ENCODE peak calls at places on chromosomes 7 and 10, in seven cellular contexts. L is mesendoderm, F is H9, C is IMR-90, P is neuronal stem cell, K is mesenchymal stem cell, R is trophoblast cell. V is an unnamed sample.

GRCh38 chr7:106125417-106125816 is 13.3 kb upstream of the SYPL1 start:
- DNase-seq in L (no peak), F (no peak), C (peak; percentile 39), P (no peak), K (no peak), R (no peak), V (no peak)

GRCh38 chr7:12287886-12288285 is 76.8 kb downstream of the TMEM106B start:
- DNase-seq in L (no peak), F (no peak), C (no peak), P (no peak), K (no peak), R (no peak), V (no peak)

GRCh38 chr7:129940329-129940728 is 12.4 kb downstream of the UBE2H start:
- DNase-seq in L (no peak), F (no peak), C (no peak), P (no peak), K (no peak), R (no peak), V (no peak)

GRCh38 chr7:45975367-45975766 is 54.3 kb upstream of the IGFBP3 start:
- DNase-seq in L (no peak), F (no peak), C (peak; percentile 21), P (no peak), K (no peak), R (no peak), V (no peak)

GRCh38 chr7:135879238-135879637 is 97.9 kb downstream of the MTPN start:
- DNase-seq in L (no peak), F (no peak), C (peak; percentile 42), P (no peak), K (no peak), R (no peak), V (no peak)

GRCh38 chr7:41694490-41694889 is 8.4 kb downstream of the INHBA start:
- DNase-seq in L (no peak), F (no peak), C (peak; percentile 22), P (no peak), K (no peak), R (no peak), V (no peak)

GRCh38 chr7:16695621-16696237 is 49.7 kb downstream of the BZW2 start:
- DNase-seq in L (peak; percentile 77), F (no peak), C (peak; percentile 73), P (peak; percentile 18), K (peak; percentile 61), R (peak; percentile 63), V (no peak)

GRCh38 chr7:44071726-44072363 is 6.5 kb upstream of the PGAM2 start:
- DNase-seq in L (no peak), F (no peak), C (no peak), P (no peak), K (peak; percentile 31), R (no peak), V (no peak)

GRCh38 chr7:113370910-113371309 is 252.6 kb upstream of the SMIM30 start:
- DNase-seq in L (no peak), F (no peak), C (peak; percentile 8), P (no peak), K (no peak), R (no peak), V (no peak)

GRCh38 chr7:98869374-98870070 is at the start of gene TMEM130:
- DNase-seq in L (no peak), F (no peak), C (no peak), P (no peak), K (no peak), R (no peak), V (peak; percentile 63)

GRCh38 chr7:65980478-65981250 is 1.3 kb downstream of the GUSB start:
- DNase-seq in L (peak; percentile 42), F (no peak), C (no peak), P (no peak), K (peak; percentile 27), R (peak; percentile 28), V (no peak)

GRCh38 chr10:80513106-80513505 is 24.6 kb upstream of the SH2D4B start:
- DNase-seq in L (no peak), F (no peak), C (no peak), P (no peak), K (no peak), R (no peak), V (no peak)

GRCh38 chr10:84264611-84265141 is 19.8 kb downstream of the RGR start:
- DNase-seq in L (peak; percentile 68), F (peak; percentile 78), C (peak; percentile 66), P (peak; percentile 61), K (peak; percentile 50), R (peak; percentile 48), V (peak; percentile 87)

GRCh38 chr7:35725280-35725680 is 30.3 kb upstream of the HERPUD2 start:
- DNase-seq in L (no peak), F (no peak), C (no peak), P (no peak), K (no peak), R (no peak), V (no peak)

GRCh38 chr10:114783686-114784085 is 37.9 kb upstream of the FHIP2A start:
- DNase-seq in L (no peak), F (no peak), C (no peak), P (no peak), K (no peak), R (no peak), V (no peak)

GRCh38 chr7:95478139-95479037 is 7.4 kb upstream of the ASB4 start:
- DNase-seq in L (peak; percentile 56), F (peak; percentile 41), C (peak; percentile 30), P (no peak), K (no peak), R (no peak), V (no peak)

GRCh38 chr10:128286413-128287097 is 160.3 kb upstream of the MKI67 start:
- DNase-seq in L (peak; percentile 15), F (peak; percentile 50), C (no peak), P (peak; percentile 30), K (no peak), R (no peak), V (no peak)
- H3K23ac ChIP-seq in L (no peak overlapping the region), F (no peak overlapping the region), C (no peak overlapping the region), P (no peak overlapping the region), K (no peak overlapping the region), R (no peak overlapping the region), V (no peak overlapping the region)

GRCh38 chr10:14377591-14377990 is 46.9 kb upstream of the FRMD4A start:
- DNase-seq in L (peak; percentile 40), F (no peak), C (no peak), P (no peak), K (no peak), R (peak; percentile 59), V (no peak)

GRCh38 chr10:14379556-14380330 is 49.0 kb upstream of the FRMD4A start:
- DNase-seq in L (no peak), F (no peak), C (no peak), P (no peak), K (no peak), R (no peak), V (no peak)

GRCh38 chr10:14380746-14381145 is 50.0 kb upstream of the FRMD4A start:
- DNase-seq in L (no peak), F (no peak), C (no peak), P (no peak), K (no peak), R (no peak), V (no peak)

GRCh38 chr10:14381475-14381874 is 50.8 kb upstream of the FRMD4A start:
- DNase-seq in L (peak; percentile 13), F (no peak), C (no peak), P (no peak), K (no peak), R (peak; percentile 64), V (no peak)

DNA sequence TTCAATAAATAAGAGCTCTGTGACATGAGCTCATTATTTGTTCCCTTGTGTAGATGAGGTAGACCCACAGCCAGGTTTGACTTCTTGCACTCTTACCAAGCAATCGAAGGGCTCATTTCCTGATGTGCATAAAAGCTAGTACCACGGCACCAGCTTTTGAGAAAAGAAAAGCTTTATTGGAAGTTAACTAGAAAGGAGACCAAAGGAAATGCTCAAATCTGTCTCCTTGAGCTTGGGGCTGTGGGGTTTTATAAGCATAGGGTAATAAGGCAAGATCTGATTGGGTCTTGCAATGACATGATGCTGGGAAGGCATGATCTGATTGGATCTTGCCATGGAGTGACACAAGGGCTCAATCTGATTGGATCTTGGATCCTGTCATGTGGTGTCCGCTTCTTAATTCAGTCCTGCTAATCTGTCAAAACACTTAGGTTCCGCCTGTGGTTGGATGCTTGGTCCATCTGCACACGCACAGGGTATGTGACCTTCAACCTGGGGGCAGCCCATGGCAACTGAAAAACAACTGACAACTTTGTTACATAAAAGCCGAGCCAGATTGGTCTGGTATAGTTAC is 47.8 kb upstream of the FRMD4A start:
- DNase-seq in L (peak; percentile 14), F (no peak), C (no peak), P (no peak), K (no peak), R (no peak), V (no peak)
- H3K23ac ChIP-seq in L (no peak overlapping the region), F (no peak overlapping the region), C (no peak overlapping the region), P (no peak overlapping the region), K (no peak overlapping the region), R (no peak overlapping the region), V (no peak overlapping the region)

DNA sequence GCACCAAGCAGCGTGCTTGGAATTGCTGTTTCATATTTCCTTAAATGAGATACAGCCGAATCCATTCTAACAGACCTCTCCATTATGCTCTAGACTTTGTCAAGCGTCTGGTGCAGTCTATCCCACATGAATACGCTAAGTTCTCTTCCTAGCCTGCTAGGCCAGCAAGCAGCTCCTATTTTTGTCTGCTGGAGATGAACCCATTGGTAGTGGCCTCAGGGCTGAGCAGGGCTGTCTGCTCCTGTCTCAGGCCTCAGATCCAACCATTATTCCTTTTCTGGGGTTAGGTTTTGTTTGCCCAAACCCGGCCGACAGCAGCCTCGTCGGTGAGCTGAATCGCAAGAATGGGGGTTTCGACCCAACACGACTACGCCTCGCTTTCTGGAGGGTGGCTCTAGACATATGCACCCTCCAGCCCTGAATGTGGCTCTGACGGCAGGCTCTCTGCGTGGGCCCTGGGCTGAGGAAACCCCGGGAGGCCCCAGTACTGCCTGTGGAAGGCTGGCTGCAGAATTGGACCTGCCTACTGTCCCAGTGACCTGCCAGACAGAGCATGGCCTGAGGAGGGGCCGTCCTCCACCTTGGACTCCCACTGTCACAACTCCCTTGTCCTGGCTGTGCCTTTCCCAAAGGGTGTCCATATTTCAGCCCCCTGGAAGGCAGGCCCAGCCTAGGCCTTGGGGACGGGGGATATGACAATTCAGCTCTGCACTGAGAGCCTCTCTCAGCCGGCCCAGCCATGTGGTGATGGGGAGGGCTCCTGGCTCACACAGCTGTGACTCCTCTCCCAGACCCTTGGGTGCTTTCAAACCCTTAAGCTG is 267.9 kb upstream of the TCERG1L start:
- DNase-seq in L (no peak), F (no peak), C (no peak), P (no peak), K (no peak), R (no peak), V (no peak)
- H3K23ac ChIP-seq in L (no peak overlapping the region), F (no peak overlapping the region), C (no peak overlapping the region), P (no peak overlapping the region), K (no peak overlapping the region), R (no peak overlapping the region), V (no peak overlapping the region)

GRCh38 chr7:157412491-157413180 is 75.8 kb downstream of the DNAJB6 start:
- DNase-seq in L (no peak), F (no peak), C (no peak), P (no peak), K (no peak), R (no peak), V (no peak)

GRCh38 chr7:157416011-157416410 is 79.2 kb downstream of the DNAJB6 start:
- DNase-seq in L (no peak), F (no peak), C (no peak), P (no peak), K (no peak), R (no peak), V (no peak)

GRCh38 chr7:157415486-157415885 is 78.7 kb downstream of the DNAJB6 start:
- DNase-seq in L (no peak), F (no peak), C (no peak), P (no peak), K (no peak), R (no peak), V (no peak)

GRCh38 chr7:157414702-157415096 is 77.9 kb downstream of the DNAJB6 start:
- DNase-seq in L (no peak), F (no peak), C (no peak), P (no peak), K (no peak), R (no peak), V (no peak)

GRCh38 chr7:157413881-157414701 is 77.3 kb downstream of the DNAJB6 start:
- DNase-seq in L (no peak), F (no peak), C (no peak), P (no peak), K (no peak), R (no peak), V (no peak)
- H3K23ac ChIP-seq in L (no peak overlapping the region), F (no peak overlapping the region), C (no peak overlapping the region), P (peak overlapping the region; percentile 89), K (no peak overlapping the region), R (no peak overlapping the region), V (no peak overlapping the region)